ENCODE peak calls at places on chromosome 3, in seven cellular contexts. W is progenitor cell of endocrine pancreas, K is psoas muscle, A is coronary artery, X is thoracic aorta, Q is BJ, J is choroid plexus epithelial cell. E is an unnamed sample.

GRCh38 chr3:7288133-7288532 is 427.2 kb downstream of the GRM7 start:
- DNase-seq in W (no peak), K (no peak), A (no peak), X (no peak), Q (no peak), J (no peak), E (no peak)

GRCh38 chr3:127967296-127967695 is 52.3 kb downstream of the KBTBD12 start:
- DNase-seq in W (no peak), K (no peak), A (no peak), X (no peak), Q (no peak), J (peak), E (no peak)

GRCh38 chr3:157865449-157865862 is 240.8 kb downstream of the SHOX2 start:
- DNase-seq in W (peak), K (no peak), A (no peak), X (no peak), Q (no peak), J (peak), E (peak)

GRCh38 chr3:29611252-29611651 is 330.4 kb downstream of the RBMS3 start:
- DNase-seq in W (no peak), K (no peak), A (no peak), X (no peak), Q (no peak), J (no peak), E (no peak)

GRCh38 chr3:40191850-40192448 is 117.6 kb upstream of the EIF1B start:
- DNase-seq in W (peak), K (no peak), A (no peak), X (no peak), Q (no peak), J (peak), E (peak)

GRCh38 chr3:193118907-193119306 is 122.1 kb upstream of the PLAAT1 start:
- DNase-seq in W (no peak), K (no peak), A (no peak), X (no peak), Q (no peak), J (no peak), E (no peak)

GRCh38 chr3:24339266-24339825 is 155.3 kb downstream of the THRB start:
- DNase-seq in W (no peak), K (no peak), A (no peak), X (no peak), Q (no peak), J (peak), E (no peak)

GRCh38 chr3:165797551-165797950 is 39.7 kb downstream of the BCHE start:
- DNase-seq in W (no peak), K (no peak), A (no peak), X (no peak), Q (no peak), J (no peak), E (no peak)

GRCh38 chr3:173890091-173890490 is 492.5 kb downstream of the NLGN1 start:
- DNase-seq in W (no peak), K (no peak), A (no peak), X (no peak), Q (no peak), J (no peak), E (no peak)

GRCh38 chr3:52835766-52836470 is 1.1 kb upstream of the MUSTN1 start:
- DNase-seq in W (no peak), K (peak), A (no peak), X (no peak), Q (no peak), J (no peak), E (no peak)

GRCh38 chr3:14415501-14415900 is 13.1 kb downstream of the SLC6A6 start:
- DNase-seq in W (no peak), K (no peak), A (no peak), X (no peak), Q (peak), J (no peak), E (no peak)

GRCh38 chr3:41236198-41236597 is 36.9 kb downstream of the CTNNB1 start:
- DNase-seq in W (no peak), K (no peak), A (no peak), X (no peak), Q (no peak), J (no peak), E (no peak)

GRCh38 chr3:101228441-101228840 is 91.9 kb downstream of the IMPG2 start:
- DNase-seq in W (no peak), K (no peak), A (no peak), X (no peak), Q (no peak), J (no peak), E (no peak)

GRCh38 chr3:123158330-123158729 is 43.4 kb upstream of the SEC22A start:
- DNase-seq in W (no peak), K (no peak), A (no peak), X (no peak), Q (no peak), J (no peak), E (no peak)

GRCh38 chr3:98777286-98777685 is 14.1 kb downstream of the ST3GAL6 start:
- DNase-seq in W (no peak), K (no peak), A (no peak), X (no peak), Q (no peak), J (no peak), E (peak)

GRCh38 chr3:86993704-86994103 is 2.8 kb upstream of the VGLL3 start:
- DNase-seq in W (no peak), K (no peak), A (no peak), X (no peak), Q (peak), J (peak), E (peak)

GRCh38 chr3:74332165-74332564 is 282.3 kb downstream of the CNTN3 start:
- DNase-seq in W (no peak), K (no peak), A (no peak), X (no peak), Q (no peak), J (no peak), E (no peak)

GRCh38 chr3:177150970-177151627 is 46.2 kb downstream of the TBL1XR1 start:
- DNase-seq in W (no peak), K (no peak), A (no peak), X (no peak), Q (peak), J (peak), E (peak)

GRCh38 chr3:19147905-19148767 is at the start of gene KCNH8:
- DNase-seq in W (peak), K (peak), A (no peak), X (no peak), Q (no peak), J (no peak), E (peak)

GRCh38 chr3:115156255-115156654 is 9.2 kb upstream of the ZBTB20 start:
- DNase-seq in W (no peak), K (no peak), A (no peak), X (no peak), Q (no peak), J (no peak), E (no peak)

GRCh38 chr3:71194785-71195184 is 388.7 kb downstream of the FOXP1 start:
- DNase-seq in W (no peak), K (no peak), A (no peak), X (no peak), Q (no peak), J (no peak), E (no peak)
- TF ChIP-seq CTCF in W (no peak), K (no peak), A (no peak), X (no peak), Q (no peak), J (no peak), E (no peak)

GRCh38 chr3:103440539-103441113 is 1005.8 kb downstream of the ZPLD1 start:
- DNase-seq in W (no peak), K (no peak), A (no peak), X (no peak), Q (no peak), J (peak), E (no peak)
- TF ChIP-seq CTCF in W (peak), K (no peak), A (no peak), X (peak), Q (peak), J (no peak), E (peak)

DNA sequence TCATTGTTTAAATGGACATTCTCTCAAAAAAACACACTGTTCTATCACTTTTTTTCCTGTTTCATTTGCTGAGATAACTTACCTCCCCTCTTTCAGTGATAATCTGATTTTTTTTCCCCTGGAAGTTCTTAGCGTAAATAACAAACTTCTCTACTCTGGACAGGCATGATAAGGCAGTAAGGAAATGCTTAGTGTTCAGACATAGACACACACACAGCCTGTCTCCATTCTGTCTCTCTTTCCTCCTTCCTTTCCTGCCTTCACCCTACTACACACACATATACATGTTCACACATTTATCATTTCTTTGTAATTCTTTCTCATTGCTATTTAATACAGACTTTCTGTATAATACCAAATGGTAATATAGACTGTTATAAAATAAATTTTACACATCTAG is 470.8 kb upstream of the ROBO1 start:
- DNase-seq in W (no peak), K (no peak), A (no peak), X (no peak), Q (no peak), J (peak), E (no peak)
- TF ChIP-seq CTCF in W (no peak), K (no peak), A (no peak), X (no peak), Q (no peak), J (no peak), E (no peak)

DNA sequence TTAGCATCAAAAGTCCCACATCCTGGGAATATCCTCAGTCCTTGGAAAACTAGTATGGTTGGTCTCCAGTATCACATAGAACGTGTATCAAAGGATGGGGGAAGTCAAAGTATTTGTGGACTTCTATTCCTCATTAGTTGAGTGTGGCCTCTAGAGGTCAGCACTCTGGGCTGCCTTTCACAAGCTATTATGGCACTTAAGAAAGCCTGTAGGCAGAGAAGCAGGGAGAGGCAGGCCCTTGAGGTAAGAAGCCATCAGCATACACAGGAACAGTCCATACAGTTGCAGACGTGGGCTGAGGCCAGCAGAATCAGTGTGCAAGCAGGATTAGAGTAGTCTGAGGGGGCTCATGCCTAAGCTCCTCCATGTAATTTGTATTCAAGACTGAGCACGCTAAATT is 341.7 kb downstream of the CLSTN2 start:
- DNase-seq in W (no peak), K (no peak), A (no peak), X (no peak), Q (no peak), J (peak), E (peak)
- TF ChIP-seq CTCF in W (peak), K (peak), A (no peak), X (no peak), Q (peak), J (peak), E (no peak)

GRCh38 chr3:119831022-119831421 is 49.1 kb downstream of the NR1I2 start:
- DNase-seq in W (no peak), K (no peak), A (no peak), X (no peak), Q (no peak), J (peak), E (no peak)
- TF ChIP-seq CTCF in W (no peak), K (no peak), A (no peak), X (no peak), Q (peak), J (peak), E (no peak)

GRCh38 chr3:164007764-164008163 is 1070.5 kb downstream of the SI start:
- DNase-seq in W (no peak), K (no peak), A (no peak), X (no peak), Q (no peak), J (no peak), E (no peak)

DNA sequence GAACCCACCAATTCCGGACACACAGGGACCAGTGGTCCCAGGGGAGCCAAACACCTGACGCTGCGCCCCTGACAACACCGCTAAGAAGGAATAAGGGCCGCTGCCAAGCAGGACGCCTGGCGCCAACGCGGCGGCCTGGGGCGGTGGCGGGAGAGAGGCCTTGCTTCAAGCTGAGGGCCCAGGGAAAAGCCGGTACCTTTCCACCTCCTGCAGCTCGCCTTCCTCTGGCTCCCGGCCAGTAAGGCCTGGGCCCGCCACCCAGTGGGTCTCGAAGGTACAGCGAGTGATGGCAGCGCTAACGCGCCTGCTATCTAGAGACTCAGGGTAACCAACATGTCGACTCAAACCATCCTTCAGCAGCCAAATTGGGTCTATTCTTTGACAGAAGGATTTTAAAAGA is 1074.1 kb downstream of the SI start:
- DNase-seq in W (no peak), K (no peak), A (no peak), X (no peak), Q (no peak), J (no peak), E (no peak)
- TF ChIP-seq CTCF in W (peak), K (no peak), A (no peak), X (no peak), Q (no peak), J (no peak), E (no peak)

DNA sequence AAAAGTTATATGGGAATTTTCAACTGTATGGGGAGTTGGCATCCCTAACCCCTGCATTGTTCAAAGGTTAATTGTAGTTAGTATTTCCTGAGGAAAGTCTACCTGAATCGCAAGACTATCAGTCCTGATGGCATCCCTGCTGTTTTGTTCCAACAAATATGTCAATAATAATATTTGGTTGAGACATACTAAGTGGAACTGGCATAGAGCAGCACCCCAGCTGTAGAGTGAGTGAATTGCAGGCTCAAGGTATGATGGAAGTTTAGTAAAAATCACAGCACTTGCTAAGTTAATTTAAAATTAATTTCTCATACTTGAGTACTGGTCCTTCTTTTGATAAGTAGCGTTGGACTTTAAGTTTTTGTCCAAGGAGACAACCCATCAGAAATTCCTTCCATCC is 18.0 kb upstream of the COMMD2 start:
- DNase-seq in W (no peak), K (no peak), A (no peak), X (no peak), Q (no peak), J (peak), E (no peak)
- TF ChIP-seq CTCF in W (no peak), K (no peak), A (no peak), X (no peak), Q (no peak), J (peak), E (peak)